ENCODE peak calls at places on chromosome 21, in four cellular contexts. H is kidney; V is fibroblast of mammary gland; J is activated CD8-positive, alpha-beta memory T cell treated with anti-CD3 and anti-CD28 coated beads for 24 hours. P is an unnamed sample.

GRCh38 chr21:25518491-25518911 is 88.8 kb downstream of the MRPL39 start:
- DNase-seq in H (no peak), V (no peak), J (no peak), P (no peak)

GRCh38 chr21:14987370-14988170 is 77.2 kb downstream of the NRIP1 start:
- DNase-seq in H (no peak), V (no peak), J (no peak), P (no peak)

GRCh38 chr21:34946385-34947121 is 102.5 kb downstream of the RUNX1 start:
- DNase-seq in H (no peak), V (no peak), J (no peak), P (no peak)

GRCh38 chr21:42411197-42411869 is 7.6 kb downstream of the UBASH3A start:
- DNase-seq in H (no peak), V (no peak), J (no peak), P (no peak)

GRCh38 chr21:46118871-46119564 is 21.1 kb downstream of the COL6A2 start:
- DNase-seq in H (peak; percentile 62), V (peak; percentile 12), J (no peak), P (no peak)

GRCh38 chr21:34126691-34127090 is 53.3 kb downstream of the MRPS6 start:
- DNase-seq in H (no peak), V (peak; percentile 83), J (no peak), P (peak; percentile 71)

GRCh38 chr21:36713746-36714145 is 14.8 kb downstream of the SIM2 start:
- DNase-seq in H (no peak), V (no peak), J (no peak), P (no peak)

GRCh38 chr21:29194847-29195246 is 64.4 kb downstream of the MAP3K7CL start:
- DNase-seq in H (no peak), V (no peak), J (no peak), P (no peak)

GRCh38 chr21:46092026-46092764 is 5.7 kb upstream of the COL6A2 start:
- DNase-seq in H (peak; percentile 84), V (peak; percentile 100), J (peak; percentile 42), P (peak; percentile 97)

GRCh38 chr21:46392921-46393320 is 65.8 kb upstream of the DIP2A start:
- DNase-seq in H (peak; percentile 47), V (peak; percentile 94), J (no peak), P (peak; percentile 39)

GRCh38 chr21:32298658-32299081 is at the start of gene MRAP:
- DNase-seq in H (no peak), V (no peak), J (no peak), P (no peak)

GRCh38 chr21:33374080-33374873 is 28.9 kb upstream of the IFNGR2 start:
- DNase-seq in H (no peak), V (peak; percentile 73), J (no peak), P (peak; percentile 85)

GRCh38 chr21:37396855-37397254 is 30.3 kb downstream of the DYRK1A start:
- DNase-seq in H (no peak), V (no peak), J (no peak), P (no peak)

GRCh38 chr21:34881421-34881820 is 167.7 kb downstream of the RUNX1 start:
- DNase-seq in H (no peak), V (peak; percentile 45), J (no peak), P (peak; percentile 68)

GRCh38 chr21:35268817-35269216 is 219.7 kb upstream of the RUNX1 start:
- DNase-seq in H (no peak), V (no peak), J (no peak), P (no peak)

GRCh38 chr21:29436143-29436542 is 137.4 kb downstream of the BACH1 start:
- DNase-seq in H (no peak), V (peak; percentile 60), J (peak; percentile 60), P (peak; percentile 67)

P was measured in fibroblast of the aortic adventitia.